ENCODE peak calls at places on chromosome 18, in four cellular contexts. C is NCI-H1105; G is cardiac muscle cell; T is stimulated activated naive CD4-positive, alpha-beta T cell. F is an unnamed sample.

GRCh38 chr18:8865934-8866333 is 160.6 kb downstream of the MTCL1 start:
- DNase-seq in T (no peak), C (no peak), G (no peak), F (no peak)

GRCh38 chr18:58418361-58418760 is 210.5 kb downstream of the ALPK2 start:
- DNase-seq in C (no peak), G (no peak), T (no peak), F (no peak)

GRCh38 chr18:79690586-79691482 is 11.2 kb downstream of the CTDP1 start:
- DNase-seq in G (no peak), T (no peak), C (no peak), F (no peak)

GRCh38 chr18:28689591-28689990 is 512.7 kb upstream of the CDH2 start:
- DNase-seq in G (no peak), T (no peak), C (no peak), F (no peak)

GRCh38 chr18:76697441-76697901 is 124.9 kb upstream of the ZNF236 start:
- DNase-seq in T (no peak), G (no peak), C (no peak), F (no peak)

GRCh38 chr18:52716926-52717325 is 376.9 kb downstream of the DCC start:
- DNase-seq in C (no peak), T (no peak), G (peak; percentile 47), F (no peak)

GRCh38 chr18:8794133-8794986 is 89.0 kb downstream of the MTCL1 start:
- DNase-seq in G (no peak), C (no peak), T (no peak), F (no peak)

GRCh38 chr18:567119-567518 is 13.1 kb upstream of the CETN1 start:
- DNase-seq in C (no peak), G (no peak), T (no peak), F (no peak)

GRCh38 chr18:10838594-10838993 is 310.8 kb downstream of the PIEZO2 start:
- DNase-seq in G (no peak), T (no peak), C (no peak), F (no peak)

F was measured in GF-D8.